ENCODE peak calls at places on chromosomes 13 and 19, in seven cellular contexts. M is endothelial cell, Z is fibroblast of lung, L is H9, P is GM06990, Q is mammary epithelial cell, V is breast epithelium. O is an unnamed sample.

GRCh38 chr13:60617863-60618733 is 221.1 kb downstream of the TDRD3 start:
- DNase-seq in M (peak), Z (peak), L (peak), P (no peak), Q (no peak), V (no peak), O (no peak)

GRCh38 chr13:19726611-19727010 is 56.1 kb downstream of the PSPC1 start:
- DNase-seq in M (no peak), Z (peak), L (no peak), P (no peak), Q (no peak), V (no peak), O (no peak)

GRCh38 chr13:31008400-31009115 is 76.1 kb downstream of the TEX26 start:
- DNase-seq in M (no peak), Z (peak), L (no peak), P (no peak), Q (peak), V (no peak), O (no peak)

GRCh38 chr19:47615230-47615629 is 6.3 kb downstream of the BICRA start:
- DNase-seq in M (no peak), Z (no peak), L (no peak), P (no peak), Q (no peak), V (no peak), O (no peak)

GRCh38 chr19:39409886-39410619 is 2.4 kb upstream of the PLEKHG2 start:
- DNase-seq in M (peak), Z (peak), L (no peak), P (peak), Q (no peak), V (peak), O (peak)

GRCh38 chr19:14027856-14028450 is at the start of gene RLN3:
- DNase-seq in M (no peak), Z (no peak), L (no peak), P (no peak), Q (no peak), V (no peak), O (no peak)

GRCh38 chr13:35496011-35496410 is 19.5 kb upstream of the MAB21L1 start:
- DNase-seq in M (no peak), Z (no peak), L (no peak), P (no peak), Q (no peak), V (no peak), O (no peak)

GRCh38 chr19:5627395-5627904 is 4.6 kb downstream of the SAFB start:
- DNase-seq in M (no peak), Z (peak), L (peak), P (peak), Q (no peak), V (peak), O (peak)

GRCh38 chr19:7677664-7678311 is 898 bp downstream of the MCEMP1 start:
- DNase-seq in M (no peak), Z (no peak), L (no peak), P (no peak), Q (no peak), V (no peak), O (no peak)

GRCh38 chr13:31774186-31774585 is 34.9 kb downstream of the RXFP2 start:
- DNase-seq in M (no peak), Z (peak), L (no peak), P (no peak), Q (no peak), V (no peak), O (no peak)

GRCh38 chr13:43848250-43848649 is 31.3 kb downstream of the CCDC122 start:
- DNase-seq in M (no peak), Z (peak), L (no peak), P (no peak), Q (peak), V (no peak), O (no peak)

GRCh38 chr13:20901668-20902437 is 693 bp downstream of the XPO4 start:
- DNase-seq in M (peak), Z (peak), L (peak), P (no peak), Q (peak), V (no peak), O (peak)

GRCh38 chr19:34662919-34663318 is 14.0 kb downstream of the SCGB2B2 start:
- DNase-seq in M (peak), Z (no peak), L (peak), P (no peak), Q (peak), V (no peak), O (peak)
- TF ChIP-seq CTCF in M (peak), Z (peak), L (peak), P (peak), Q (peak), V (peak), O (peak)

GRCh38 chr13:47594833-47595232 is 406.2 kb downstream of the SUCLA2 start:
- DNase-seq in M (no peak), Z (no peak), L (peak), P (no peak), Q (peak), V (no peak), O (no peak)

GRCh38 chr13:47598340-47598911 is 402.6 kb downstream of the SUCLA2 start:
- DNase-seq in M (no peak), Z (peak), L (no peak), P (no peak), Q (no peak), V (no peak), O (no peak)
- TF ChIP-seq CTCF in M (peak), Z (peak), L (peak), P (peak), Q (peak), V (peak), O (no peak)

GRCh38 chr13:59568306-59568705 is 595.4 kb downstream of the DIAPH3 start:
- DNase-seq in M (no peak), Z (no peak), L (no peak), P (no peak), Q (no peak), V (no peak), O (no peak)

GRCh38 chr13:59566544-59566943 is 597.2 kb downstream of the DIAPH3 start:
- DNase-seq in M (no peak), Z (no peak), L (no peak), P (no peak), Q (no peak), V (no peak), O (no peak)

GRCh38 chr13:59570204-59570603 is 593.5 kb downstream of the DIAPH3 start:
- DNase-seq in M (no peak), Z (no peak), L (no peak), P (no peak), Q (no peak), V (no peak), O (no peak)
- TF ChIP-seq CTCF in M (no peak), Z (no peak), L (no peak), P (no peak), Q (no peak), V (no peak), O (no peak)

GRCh38 chr13:109879338-109879737 is 93.0 kb upstream of the IRS2 start:
- DNase-seq in M (no peak), Z (no peak), L (no peak), P (no peak), Q (no peak), V (no peak), O (no peak)

GRCh38 chr13:109883181-109884180 is 97.1 kb upstream of the IRS2 start:
- DNase-seq in M (no peak), Z (no peak), L (no peak), P (no peak), Q (no peak), V (no peak), O (no peak)

GRCh38 chr13:109881961-109882558 is 95.7 kb upstream of the IRS2 start:
- DNase-seq in M (no peak), Z (no peak), L (no peak), P (no peak), Q (no peak), V (no peak), O (no peak)

GRCh38 chr13:109881347-109881725 is 95.0 kb upstream of the IRS2 start:
- DNase-seq in M (no peak), Z (no peak), L (no peak), P (no peak), Q (no peak), V (no peak), O (no peak)

GRCh38 chr13:109880371-109881346 is 94.3 kb upstream of the IRS2 start:
- DNase-seq in M (no peak), Z (no peak), L (no peak), P (no peak), Q (no peak), V (no peak), O (no peak)
- TF ChIP-seq CTCF in M (no peak), Z (no peak), L (no peak), P (no peak), Q (no peak), V (no peak), O (no peak)

DNA sequence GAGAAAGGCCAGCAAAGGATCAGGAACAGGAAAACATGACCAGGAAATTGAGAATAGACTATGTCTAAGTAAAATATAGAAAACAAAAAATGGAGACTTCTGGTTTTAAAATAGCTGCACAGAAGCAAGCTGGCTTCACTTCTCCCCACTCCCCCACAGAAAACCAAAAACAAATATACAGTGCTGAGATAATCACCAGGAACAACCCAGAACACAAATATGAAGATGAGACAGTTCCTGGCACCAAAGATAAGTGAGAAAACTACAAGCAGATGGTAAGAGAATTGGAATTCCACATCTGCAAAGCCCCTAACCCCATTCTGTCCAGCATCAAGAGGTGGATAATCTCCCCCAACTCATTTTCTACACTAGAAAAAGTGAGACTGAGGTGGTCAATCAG is 397.7 kb downstream of the SUCLA2 start:
- DNase-seq in M (no peak), Z (peak), L (no peak), P (no peak), Q (no peak), V (no peak), O (no peak)
- TF ChIP-seq CTCF in M (no peak), Z (no peak), L (no peak), P (no peak), Q (no peak), V (no peak), O (no peak)

GRCh38 chr13:87999791-88000190 is 328.6 kb downstream of the SLITRK5 start:
- DNase-seq in M (no peak), Z (no peak), L (no peak), P (no peak), Q (no peak), V (no peak), O (no peak)
- TF ChIP-seq CTCF in M (no peak), Z (peak), L (peak), P (no peak), Q (peak), V (no peak), O (no peak)

GRCh38 chr19:29247051-29247450 is 34.1 kb upstream of the UQCRFS1 start:
- DNase-seq in M (no peak), Z (no peak), L (no peak), P (no peak), Q (no peak), V (no peak), O (no peak)
- TF ChIP-seq CTCF in M (no peak), Z (no peak), L (peak), P (no peak), Q (no peak), V (no peak), O (no peak)

GRCh38 chr13:91307887-91308286 is 39.6 kb upstream of the MIR17HG start:
- DNase-seq in M (no peak), Z (no peak), L (no peak), P (no peak), Q (no peak), V (no peak), O (no peak)

GRCh38 chr13:91305652-91306051 is 41.8 kb upstream of the MIR17HG start:
- DNase-seq in M (no peak), Z (no peak), L (no peak), P (no peak), Q (no peak), V (no peak), O (no peak)

GRCh38 chr13:91304740-91305139 is 42.7 kb upstream of the MIR17HG start:
- DNase-seq in M (no peak), Z (no peak), L (no peak), P (no peak), Q (no peak), V (no peak), O (no peak)

GRCh38 chr13:91311491-91311890 is 36.0 kb upstream of the MIR17HG start:
- DNase-seq in M (no peak), Z (no peak), L (no peak), P (no peak), Q (no peak), V (no peak), O (no peak)

DNA sequence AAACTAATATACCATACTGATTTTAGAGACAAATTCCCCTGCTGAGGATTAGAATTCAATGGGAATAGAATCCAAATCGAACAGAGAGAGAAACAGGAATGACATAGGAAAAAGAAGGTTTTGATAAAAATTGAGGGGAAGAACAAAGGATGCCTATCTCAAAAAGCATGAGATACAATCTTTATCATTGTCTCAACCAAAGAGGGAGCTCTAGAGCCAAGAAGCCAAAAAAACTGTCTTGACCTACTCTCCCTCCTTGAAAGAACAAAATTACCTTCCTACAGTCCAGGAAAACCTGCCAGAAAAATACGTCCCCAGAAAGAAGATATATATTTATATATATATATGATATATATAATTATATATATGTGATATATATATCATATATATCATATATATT is 39.2 kb upstream of the MIR17HG start:
- DNase-seq in M (no peak), Z (no peak), L (no peak), P (no peak), Q (no peak), V (no peak), O (peak)
- TF ChIP-seq CTCF in M (no peak), Z (peak), L (peak), P (peak), Q (peak), V (no peak), O (peak)

GRCh38 chr19:30049226-30049625 is 107.2 kb downstream of the URI1 start:
- DNase-seq in M (no peak), Z (no peak), L (no peak), P (no peak), Q (no peak), V (no peak), O (no peak)

GRCh38 chr19:30049844-30050667 is 108.0 kb downstream of the URI1 start:
- DNase-seq in M (no peak), Z (no peak), L (no peak), P (no peak), Q (no peak), V (no peak), O (no peak)

GRCh38 chr19:30046522-30046921 is 104.5 kb downstream of the URI1 start:
- DNase-seq in M (no peak), Z (peak), L (no peak), P (peak), Q (no peak), V (no peak), O (peak)

GRCh38 chr19:30047355-30047895 is 105.4 kb downstream of the URI1 start:
- DNase-seq in M (no peak), Z (no peak), L (no peak), P (no peak), Q (no peak), V (no peak), O (no peak)

DNA sequence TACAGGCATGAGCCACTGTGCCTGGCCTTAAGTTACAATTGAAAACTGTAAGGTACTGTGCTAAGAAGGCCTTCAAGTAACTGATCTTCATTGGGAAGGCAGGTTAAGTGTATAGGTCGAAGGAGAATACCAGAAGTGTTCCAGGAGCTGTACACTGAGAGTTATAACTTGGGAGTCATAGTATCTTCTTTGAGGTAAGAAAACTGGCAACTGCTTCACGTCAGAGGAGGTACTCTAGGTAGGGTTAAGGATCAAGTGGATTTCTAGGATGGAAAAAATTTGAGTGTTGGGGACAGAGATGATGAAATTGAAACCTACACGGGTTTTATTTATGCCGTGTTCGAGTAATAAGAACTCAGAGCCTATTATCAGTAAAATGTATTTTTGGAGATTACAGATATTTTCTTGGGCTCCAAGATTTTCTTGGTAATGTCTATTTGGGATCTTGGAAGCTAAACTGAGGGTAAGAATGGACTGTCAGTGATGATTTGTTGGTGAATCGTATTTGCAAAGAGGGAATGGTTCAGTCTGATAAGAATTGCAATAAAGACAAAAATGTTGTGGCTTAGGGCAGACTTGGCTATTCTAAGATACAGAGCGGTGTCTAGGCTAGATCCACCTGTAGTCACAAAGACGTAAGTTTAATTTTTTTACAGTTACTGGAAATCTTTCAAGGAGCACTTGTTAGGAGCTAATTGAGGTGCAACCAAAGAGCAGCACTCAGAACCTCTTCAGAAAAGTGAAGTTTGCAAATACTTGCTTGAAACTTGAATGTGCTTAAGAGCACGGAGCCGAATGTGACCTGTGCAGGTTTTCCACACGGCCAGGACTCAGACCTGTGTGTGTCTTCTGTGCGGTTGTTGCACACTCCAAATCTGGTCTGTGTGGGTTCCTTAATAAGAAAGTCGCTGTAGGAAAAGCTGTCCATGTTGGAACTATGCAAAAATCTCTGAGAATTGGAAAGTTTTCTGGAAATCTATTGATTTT is 102.5 kb downstream of the URI1 start:
- DNase-seq in M (no peak), Z (no peak), L (no peak), P (no peak), Q (no peak), V (no peak), O (no peak)
- TF ChIP-seq CTCF in M (no peak), Z (no peak), L (no peak), P (no peak), Q (no peak), V (no peak), O (no peak)

O was measured in GM20000.